ENCODE peak calls at places on chromosomes 7 and 10, in six cellular contexts. Q, G, X, O, S and R are unnamed samples.
A peak's percentile ranks its signal among the peaks of the same experiment; 100 is the strongest.

GRCh38 chr7:55517936-55518689 is 54.2 kb downstream of the VOPP1 start:
- DNase-seq in G (no peak), S (no peak), Q (no peak), X (no peak), O (no peak), R (no peak)

GRCh38 chr10:110083884-110084283 is 76.1 kb downstream of the ADD3 start:
- DNase-seq in G (no peak), O (no peak), Q (no peak), S (no peak), X (no peak), R (no peak)

GRCh38 chr10:115001506-115002381 is 63.7 kb downstream of the TRUB1 start:
- DNase-seq in S (peak; percentile 40), G (no peak), O (no peak), Q (no peak), X (no peak), R (no peak)

GRCh38 chr7:31603076-31603475 is 83.9 kb upstream of the PPP1R17 start:
- DNase-seq in O (no peak), X (no peak), G (no peak), S (no peak), Q (no peak), R (no peak)

GRCh38 chr10:24435374-24435773 is 226.4 kb downstream of the KIAA1217 start:
- DNase-seq in Q (no peak), G (no peak), S (no peak), O (no peak), X (no peak), R (no peak)

GRCh38 chr7:77989981-77990566 is 191.5 kb downstream of the PHTF2 start:
- DNase-seq in O (no peak), Q (peak; percentile 80), G (no peak), X (no peak), S (peak; percentile 9), R (no peak)

GRCh38 chr10:8445353-8445752 is 390.9 kb downstream of the GATA3 start:
- DNase-seq in G (no peak), O (no peak), X (no peak), Q (no peak), S (no peak), R (no peak)

GRCh38 chr10:55820478-55820877 is 540.6 kb downstream of the ZWINT start:
- DNase-seq in X (no peak), G (no peak), O (no peak), Q (no peak), S (no peak), R (no peak)

GRCh38 chr10:122856902-122857301 is 11.2 kb upstream of the CUZD1 start:
- DNase-seq in X (no peak), S (no peak), O (no peak), Q (no peak), G (no peak), R (no peak)

GRCh38 chr10:69644658-69645295 is 14.7 kb downstream of the FAM241B start:
- DNase-seq in Q (peak; percentile 62), G (peak; percentile 82), X (peak; percentile 57), S (peak; percentile 79), O (no peak), R (peak; percentile 44)

GRCh38 chr7:78794101-78794500 is 659.4 kb downstream of the MAGI2 start:
- DNase-seq in Q (no peak), S (no peak), O (no peak), G (peak; percentile 9), X (no peak), R (no peak)

DNA sequence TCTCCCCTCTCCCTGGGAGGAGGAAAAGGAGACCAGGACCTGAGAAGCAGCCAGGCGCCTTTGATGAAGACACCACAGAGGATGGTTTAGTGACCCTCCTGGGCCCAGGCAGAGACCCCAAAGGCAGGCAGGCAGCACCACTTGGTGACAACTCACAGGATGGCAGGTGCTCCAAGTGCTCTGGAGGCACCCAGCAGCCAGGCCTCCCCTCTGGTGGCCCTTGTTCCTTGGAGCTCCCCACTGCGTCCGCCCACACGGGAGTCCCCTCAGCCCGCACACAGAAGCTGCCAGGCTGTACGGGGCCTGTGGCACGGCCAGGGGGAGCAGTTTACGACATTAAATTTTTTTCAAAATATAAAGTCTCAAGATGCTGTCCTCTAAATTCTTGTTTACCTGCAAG is 607.1 kb upstream of the FOXK1 start:
- DNase-seq in G (no peak), Q (no peak), O (no peak), S (no peak), X (no peak), R (no peak)
- H3K9me3 ChIP-seq in G (no peaks in the 10 kb centered on the region), Q (no peaks in the 10 kb centered on the region), O (no peaks in the 10 kb centered on the region), S (no peaks in the 10 kb centered on the region), X (no peaks in the 10 kb centered on the region), R (no peaks in the 10 kb centered on the region)

DNA sequence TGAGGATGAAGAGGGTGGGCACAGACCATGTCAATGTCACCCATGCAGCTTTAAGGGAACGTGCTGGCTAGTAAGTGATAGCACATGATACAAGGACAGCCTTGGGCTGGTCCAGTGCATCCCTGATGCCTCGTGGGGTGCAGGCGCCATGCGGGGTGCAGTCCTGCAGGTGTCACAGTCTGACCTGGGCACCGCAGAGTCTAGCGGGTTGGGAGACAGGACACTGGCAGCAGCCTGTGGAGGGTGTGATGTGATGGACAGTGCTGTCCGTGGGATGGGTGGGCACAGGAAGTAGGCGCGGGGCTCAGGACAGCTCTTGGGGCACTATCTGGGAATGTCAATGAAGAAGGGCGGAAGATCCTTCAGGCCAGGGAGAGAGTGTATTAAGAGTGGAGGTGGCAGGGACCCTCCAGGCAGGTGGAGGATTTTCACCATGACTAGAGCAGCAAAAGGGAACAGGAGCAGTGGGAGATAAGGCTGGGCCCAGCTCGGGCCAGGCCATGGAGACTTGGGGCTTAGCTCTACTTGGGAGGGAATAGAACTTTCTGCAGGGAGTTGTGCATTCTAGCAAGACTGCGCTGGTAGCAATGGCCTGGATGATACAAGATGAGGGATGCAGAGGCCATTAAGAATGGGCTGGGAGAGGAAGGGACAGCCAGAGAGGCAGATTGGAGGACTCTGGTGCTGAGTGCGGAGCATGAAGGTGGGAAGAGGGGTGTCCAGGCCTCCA is 122.5 kb downstream of the PTPN20 start:
- DNase-seq in G (no peak), Q (no peak), O (no peak), X (no peak), S (peak; percentile 2), R (peak; percentile 61)
- H3K4me3 ChIP-seq in G (no peak overlapping the region), Q (no peak overlapping the region), O (no peak overlapping the region), X (no peak overlapping the region), S (no peak overlapping the region), R (no peak overlapping the region)

DNA sequence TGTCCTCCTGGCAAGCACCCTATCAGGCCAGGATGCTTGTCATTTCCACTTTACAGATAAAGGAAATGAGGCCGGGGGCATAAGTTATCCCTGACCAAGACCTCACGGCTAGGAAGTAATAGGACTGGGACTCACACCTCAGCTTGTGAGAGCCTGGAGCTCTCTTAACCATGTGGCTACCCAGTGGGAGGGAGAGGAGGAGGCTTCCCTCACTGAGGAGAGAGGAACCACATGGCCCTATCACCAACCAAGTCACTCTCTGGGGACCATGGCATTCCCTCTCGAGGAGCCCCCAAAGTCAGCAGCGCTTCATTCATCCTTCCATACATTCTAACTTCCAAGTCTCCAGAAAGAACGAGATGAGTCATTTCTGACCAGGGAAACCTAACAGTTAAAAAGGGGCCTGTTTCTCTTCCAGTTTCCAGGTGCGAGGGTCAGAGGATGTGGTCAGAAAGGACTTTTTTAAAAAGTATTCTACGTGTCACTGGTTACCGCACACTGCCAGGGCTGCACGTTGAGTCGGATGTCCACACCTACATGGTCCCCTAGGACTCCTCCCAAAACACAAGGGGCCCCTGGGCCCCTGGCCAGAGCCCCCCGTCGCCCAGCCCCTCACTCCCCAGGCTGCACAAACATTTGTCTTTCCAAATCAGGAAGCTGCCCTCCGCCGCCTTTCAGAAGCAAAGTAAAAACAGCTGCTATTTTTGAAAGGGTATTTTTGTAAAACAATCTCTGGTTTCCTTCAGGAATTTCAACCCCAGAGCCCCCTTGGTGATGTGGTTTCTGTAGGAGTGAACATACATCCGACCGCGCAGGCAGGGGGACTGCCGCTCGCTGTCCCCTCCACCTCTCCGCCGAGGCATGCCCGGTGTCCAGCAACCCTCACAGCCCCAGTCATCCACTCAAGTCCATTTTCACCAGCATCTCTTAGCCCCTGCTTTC is 128.2 kb upstream of the CHST15 start:
- DNase-seq in S (no peak), X (no peak), O (no peak), Q (peak; percentile 49), G (no peak), R (no peak)
- H3K9me3 ChIP-seq in S (no peaks in the 10 kb centered on the region), X (no peaks in the 10 kb centered on the region), O (no peaks in the 10 kb centered on the region), Q (no peaks in the 10 kb centered on the region), G (no peaks in the 10 kb centered on the region), R (no peaks in the 10 kb centered on the region)

DNA sequence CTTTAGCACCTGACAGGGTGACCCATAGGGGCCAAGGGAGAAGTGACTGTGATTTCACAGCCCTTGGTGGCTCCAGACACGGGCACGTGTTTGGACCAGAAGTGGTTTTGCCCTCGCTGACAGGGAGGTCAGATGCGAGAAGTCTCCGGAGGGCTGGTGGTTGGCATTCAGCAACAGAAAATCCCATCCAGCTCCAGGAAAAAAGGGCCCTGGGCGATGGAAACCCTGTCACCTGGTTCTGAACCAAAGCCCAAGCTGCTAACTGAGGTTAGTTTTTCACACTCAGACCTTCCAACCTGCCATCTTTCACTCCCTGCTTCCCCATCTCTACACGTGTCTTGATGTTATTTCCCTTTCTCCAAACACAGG is 272.9 kb downstream of the TRIL start:
- DNase-seq in G (no peak), O (no peak), S (peak; percentile 16), Q (peak; percentile 21), X (peak; percentile 25), R (no peak)
- H3K4me3 ChIP-seq in G (no peak overlapping the region), O (no peak overlapping the region), S (no peak overlapping the region), Q (no peak overlapping the region), X (peak overlapping the region; percentile 60), R (no peak overlapping the region)

DNA sequence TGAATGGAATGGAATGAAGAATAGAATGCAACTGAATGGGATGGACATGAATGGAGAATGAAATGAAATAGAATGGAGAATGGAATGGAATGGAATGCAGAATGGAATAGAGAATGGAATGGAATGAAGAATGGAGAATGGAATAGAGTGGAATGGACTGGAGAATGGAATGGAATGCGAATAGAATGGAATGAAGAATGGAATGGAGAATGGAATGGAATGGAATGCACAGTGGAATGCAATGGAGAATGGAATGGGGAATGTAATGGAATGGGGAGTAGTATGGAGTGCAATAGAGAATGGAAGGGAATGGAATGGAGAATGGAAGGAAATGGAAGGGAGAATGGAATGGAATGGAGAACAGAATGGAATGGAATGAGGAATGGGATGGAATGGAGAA is 93.4 kb downstream of the NSUN6 start:
- DNase-seq in X (no peak), Q (no peak), S (no peak), O (no peak), G (no peak), R (no peak)
- H3K9me3 ChIP-seq in X (peaks cover 5% of the 10 kb centered on the region), Q (peaks cover 5% of the 10 kb centered on the region), S (no peaks in the 10 kb centered on the region), O (peaks cover 3% of the 10 kb centered on the region), G (no peaks in the 10 kb centered on the region), R (no peaks in the 10 kb centered on the region)

DNA sequence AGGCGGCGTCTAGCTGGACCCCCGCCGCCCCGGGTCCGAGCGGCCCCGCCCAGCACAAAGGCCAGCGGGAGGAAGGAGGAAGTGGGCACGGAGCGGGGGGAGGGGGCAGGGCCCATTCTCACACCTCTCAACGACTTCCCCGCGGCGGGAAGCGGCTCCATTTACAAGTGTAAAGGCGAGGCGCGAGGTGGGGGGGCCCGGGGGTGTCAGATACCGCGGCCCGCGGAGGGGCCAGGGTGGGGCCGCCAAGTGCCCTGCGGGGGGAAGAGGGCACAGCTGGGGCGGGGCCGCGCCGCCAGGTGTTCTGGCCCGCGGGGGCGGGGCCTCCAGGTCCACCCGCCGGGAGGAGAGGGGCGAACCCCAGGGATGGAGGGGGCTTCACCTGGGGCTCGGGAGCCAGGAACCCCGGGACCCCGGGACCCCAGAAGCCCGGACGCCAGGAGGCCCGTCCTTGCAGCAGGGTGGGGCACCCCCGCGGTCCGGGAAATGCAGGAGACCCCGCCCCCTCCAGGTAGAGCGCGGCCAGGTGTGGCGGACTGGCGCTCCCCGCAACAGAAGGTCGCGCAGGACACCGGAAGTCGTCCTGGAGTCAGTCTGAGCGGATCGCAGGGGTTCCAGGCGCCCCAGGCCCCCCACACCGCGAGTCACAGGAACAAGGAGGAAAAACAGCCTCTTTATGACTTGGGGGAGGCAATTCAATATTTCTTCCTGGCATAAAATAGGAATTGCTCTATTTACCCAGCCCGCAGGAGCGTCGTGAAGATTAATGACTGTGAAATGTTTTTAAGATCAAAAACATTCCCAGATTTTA is 8.3 kb downstream of the CTBP2 start:
- DNase-seq in S (peak; percentile 77), O (no peak), Q (peak; percentile 86), X (peak; percentile 36), G (peak; percentile 44), R (peak; percentile 62)
- H3K4me3 ChIP-seq in S (no peak overlapping the region), O (no peak overlapping the region), Q (peak overlapping the region; percentile 28), X (no peak overlapping the region), G (peak overlapping the region; percentile 42), R (peak overlapping the region; percentile 39)